ENCODE peak calls at places on chromosome 11, in four cellular contexts. One of them, this sample, is unnamed.

GRCh38 chr11:61688368-61689163 is 8.4 kb downstream of the DAGLA start:
- DNase-seq in stimulated activated CD4-positive, alpha-beta T cell treated with anti-CD3 and anti-CD28 coated beads, Interleukin-1b, Interleukin-23, amount 100 ng/mL, for 48 hours: no peak
- DNase-seq in NCI-H146: no peak
- DNase-seq in stimulated activated CD8-positive, alpha-beta memory T cell treated with anti-CD3 and anti-CD28 coated beads, Interleukin-15, amount 100 ng/mL, for 1 hour: no peak
- DNase-seq in this sample: peak; percentile 95

GRCh38 chr11:75230621-75231020 is 10.0 kb upstream of the TPBGL start:
- DNase-seq in NCI-H146: no peak
- DNase-seq in stimulated activated CD8-positive, alpha-beta memory T cell treated with anti-CD3 and anti-CD28 coated beads, Interleukin-15, amount 100 ng/mL, for 1 hour: no peak
- DNase-seq in stimulated activated CD4-positive, alpha-beta T cell treated with anti-CD3 and anti-CD28 coated beads, Interleukin-1b, Interleukin-23, amount 100 ng/mL, for 48 hours: no peak
- DNase-seq in this sample: no peak

GRCh38 chr11:69669486-69669885 is 5.7 kb downstream of the LTO1 start:
- DNase-seq in NCI-H146: no peak
- DNase-seq in stimulated activated CD8-positive, alpha-beta memory T cell treated with anti-CD3 and anti-CD28 coated beads, Interleukin-15, amount 100 ng/mL, for 1 hour: no peak
- DNase-seq in stimulated activated CD4-positive, alpha-beta T cell treated with anti-CD3 and anti-CD28 coated beads, Interleukin-1b, Interleukin-23, amount 100 ng/mL, for 48 hours: no peak
- DNase-seq in this sample: no peak

GRCh38 chr11:17735823-17736772 is 1.5 kb downstream of the KCNC1 start:
- DNase-seq in stimulated activated CD4-positive, alpha-beta T cell treated with anti-CD3 and anti-CD28 coated beads, Interleukin-1b, Interleukin-23, amount 100 ng/mL, for 48 hours: no peak
- DNase-seq in NCI-H146: no peak
- DNase-seq in stimulated activated CD8-positive, alpha-beta memory T cell treated with anti-CD3 and anti-CD28 coated beads, Interleukin-15, amount 100 ng/mL, for 1 hour: no peak
- DNase-seq in this sample: no peak

GRCh38 chr11:44797886-44798683 is 71.3 kb downstream of the TSPAN18 start:
- DNase-seq in stimulated activated CD8-positive, alpha-beta memory T cell treated with anti-CD3 and anti-CD28 coated beads, Interleukin-15, amount 100 ng/mL, for 1 hour: no peak
- DNase-seq in stimulated activated CD4-positive, alpha-beta T cell treated with anti-CD3 and anti-CD28 coated beads, Interleukin-1b, Interleukin-23, amount 100 ng/mL, for 48 hours: no peak
- DNase-seq in NCI-H146: no peak
- DNase-seq in this sample: no peak

GRCh38 chr11:64868904-64869570 is 9.4 kb downstream of the EHD1 start:
- DNase-seq in NCI-H146: no peak
- DNase-seq in stimulated activated CD8-positive, alpha-beta memory T cell treated with anti-CD3 and anti-CD28 coated beads, Interleukin-15, amount 100 ng/mL, for 1 hour: no peak
- DNase-seq in stimulated activated CD4-positive, alpha-beta T cell treated with anti-CD3 and anti-CD28 coated beads, Interleukin-1b, Interleukin-23, amount 100 ng/mL, for 48 hours: peak; percentile 29
- DNase-seq in this sample: no peak

GRCh38 chr11:66015094-66015881 is 3.5 kb downstream of the CST6 start:
- DNase-seq in stimulated activated CD8-positive, alpha-beta memory T cell treated with anti-CD3 and anti-CD28 coated beads, Interleukin-15, amount 100 ng/mL, for 1 hour: no peak
- DNase-seq in stimulated activated CD4-positive, alpha-beta T cell treated with anti-CD3 and anti-CD28 coated beads, Interleukin-1b, Interleukin-23, amount 100 ng/mL, for 48 hours: no peak
- DNase-seq in NCI-H146: no peak
- DNase-seq in this sample: no peak

GRCh38 chr11:60863550-60864521 is 3.5 kb upstream of the ZP1 start:
- DNase-seq in NCI-H146: no peak
- DNase-seq in stimulated activated CD8-positive, alpha-beta memory T cell treated with anti-CD3 and anti-CD28 coated beads, Interleukin-15, amount 100 ng/mL, for 1 hour: no peak
- DNase-seq in stimulated activated CD4-positive, alpha-beta T cell treated with anti-CD3 and anti-CD28 coated beads, Interleukin-1b, Interleukin-23, amount 100 ng/mL, for 48 hours: no peak
- DNase-seq in this sample: no peak

GRCh38 chr11:61667684-61668320 is 12.4 kb upstream of the DAGLA start:
- DNase-seq in stimulated activated CD8-positive, alpha-beta memory T cell treated with anti-CD3 and anti-CD28 coated beads, Interleukin-15, amount 100 ng/mL, for 1 hour: no peak
- DNase-seq in stimulated activated CD4-positive, alpha-beta T cell treated with anti-CD3 and anti-CD28 coated beads, Interleukin-1b, Interleukin-23, amount 100 ng/mL, for 48 hours: no peak
- DNase-seq in NCI-H146: no peak
- DNase-seq in this sample: no peak

GRCh38 chr11:77278595-77279506 is 22.6 kb downstream of the GDPD4 start:
- DNase-seq in NCI-H146: no peak
- DNase-seq in stimulated activated CD8-positive, alpha-beta memory T cell treated with anti-CD3 and anti-CD28 coated beads, Interleukin-15, amount 100 ng/mL, for 1 hour: no peak
- DNase-seq in stimulated activated CD4-positive, alpha-beta T cell treated with anti-CD3 and anti-CD28 coated beads, Interleukin-1b, Interleukin-23, amount 100 ng/mL, for 48 hours: no peak
- DNase-seq in this sample: no peak

GRCh38 chr11:58392741-58393140 is 13.9 kb downstream of the OR5B3 start:
- DNase-seq in stimulated activated CD4-positive, alpha-beta T cell treated with anti-CD3 and anti-CD28 coated beads, Interleukin-1b, Interleukin-23, amount 100 ng/mL, for 48 hours: no peak
- DNase-seq in stimulated activated CD8-positive, alpha-beta memory T cell treated with anti-CD3 and anti-CD28 coated beads, Interleukin-15, amount 100 ng/mL, for 1 hour: no peak
- DNase-seq in NCI-H146: no peak
- DNase-seq in this sample: no peak

GRCh38 chr11:57474751-57475115 is 14.4 kb downstream of the RTN4RL2 start:
- DNase-seq in NCI-H146: peak; percentile 20
- DNase-seq in stimulated activated CD8-positive, alpha-beta memory T cell treated with anti-CD3 and anti-CD28 coated beads, Interleukin-15, amount 100 ng/mL, for 1 hour: no peak
- DNase-seq in stimulated activated CD4-positive, alpha-beta T cell treated with anti-CD3 and anti-CD28 coated beads, Interleukin-1b, Interleukin-23, amount 100 ng/mL, for 48 hours: no peak
- DNase-seq in this sample: no peak

GRCh38 chr11:17867346-17867745 is 132.8 kb downstream of the KCNC1 start:
- DNase-seq in stimulated activated CD8-positive, alpha-beta memory T cell treated with anti-CD3 and anti-CD28 coated beads, Interleukin-15, amount 100 ng/mL, for 1 hour: no peak
- DNase-seq in NCI-H146: no peak
- DNase-seq in stimulated activated CD4-positive, alpha-beta T cell treated with anti-CD3 and anti-CD28 coated beads, Interleukin-1b, Interleukin-23, amount 100 ng/mL, for 48 hours: no peak
- DNase-seq in this sample: no peak

GRCh38 chr11:84419576-84419975 is 1133.4 kb upstream of the CCDC90B start:
- DNase-seq in stimulated activated CD8-positive, alpha-beta memory T cell treated with anti-CD3 and anti-CD28 coated beads, Interleukin-15, amount 100 ng/mL, for 1 hour: no peak
- DNase-seq in stimulated activated CD4-positive, alpha-beta T cell treated with anti-CD3 and anti-CD28 coated beads, Interleukin-1b, Interleukin-23, amount 100 ng/mL, for 48 hours: no peak
- DNase-seq in NCI-H146: peak; percentile 48
- DNase-seq in this sample: no peak

This sample was measured in prostate gland.